ENCODE peak calls at places on chromosome 12, in five cellular contexts. Y is left ventricle myocardium inferior, K is right cardiac atrium, O is ovary, F is GM23338. T is an unnamed sample. For H3K4me1, the result is how much of the 10 kb centered on the place peaks cover.

GRCh38 chr12:131745706-131746105 is 34.8 kb downstream of the SFSWAP start:
- DNase-seq in Y (no peak), K (no peak), O (no peak), F (no peak), T (no peak)

GRCh38 chr12:39807043-39807442 is 187.4 kb upstream of the ABCD2 start:
- DNase-seq in Y (no peak), K (no peak), O (no peak), F (peak), T (peak)

GRCh38 chr12:2049604-2050540 is 2.9 kb upstream of the CACNA1C start:
- DNase-seq in Y (no peak), K (no peak), O (no peak), F (peak), T (peak)

GRCh38 chr12:30989754-30990153 is 63.2 kb downstream of the TSPAN11 start:
- DNase-seq in Y (peak), K (peak), O (no peak), F (peak), T (peak)

GRCh38 chr12:3236345-3237153 is 159.4 kb downstream of the TSPAN9 start:
- DNase-seq in Y (no peak), K (no peak), O (no peak), F (peak), T (peak)

GRCh38 chr12:49367381-49368239 is at the start of gene SPATS2:
- DNase-seq in Y (peak), K (peak), O (no peak), F (peak), T (peak)

GRCh38 chr12:131387281-131388163 is 323.4 kb upstream of the SFSWAP start:
- DNase-seq in Y (no peak), K (no peak), O (no peak), F (no peak), T (no peak)

GRCh38 chr12:128661216-128661550 is 162.6 kb downstream of the SLC15A4 start:
- DNase-seq in Y (no peak), K (no peak), O (no peak), F (no peak), T (no peak)

GRCh38 chr12:57229634-57230380 is at the start of gene SHMT2:
- DNase-seq in Y (peak), K (peak), O (peak), F (peak), T (peak)

GRCh38 chr12:89542912-89543592 is 17.2 kb upstream of the POC1B start:
- DNase-seq in Y (peak), K (peak), O (peak), F (peak), T (peak)

GRCh38 chr12:68259318-68259940 is 6.0 kb upstream of the IL22 start:
- DNase-seq in Y (no peak), K (no peak), O (no peak), F (no peak), T (no peak)

GRCh38 chr12:8996682-8997405 is 7.5 kb downstream of the KLRG1 start:
- DNase-seq in Y (no peak), K (no peak), O (no peak), F (no peak), T (no peak)

GRCh38 chr12:123061806-123062205 is 81.3 kb downstream of the ARL6IP4 start:
- DNase-seq in Y (no peak), K (no peak), O (no peak), F (no peak), T (no peak)

GRCh38 chr12:122990961-122991622 is 10.6 kb downstream of the ARL6IP4 start:
- DNase-seq in Y (no peak), K (no peak), O (no peak), F (no peak), T (no peak)

GRCh38 chr12:57128519-57129247 is 400 bp downstream of the LRP1 start:
- DNase-seq in Y (no peak), K (no peak), O (peak), F (peak), T (peak)

GRCh38 chr12:100128509-100128908 is 14.2 kb downstream of the BLTP3B start:
- DNase-seq in Y (peak), K (peak), O (no peak), F (peak), T (no peak)

GRCh38 chr12:104292872-104293794 is 10.4 kb upstream of the EID3 start:
- DNase-seq in Y (no peak), K (no peak), O (no peak), F (no peak), T (no peak)

GRCh38 chr12:63382930-63383329 is 231.9 kb upstream of the AVPR1A start:
- DNase-seq in Y (no peak), K (no peak), O (no peak), F (no peak), T (no peak)

GRCh38 chr12:127149226-127149964 is 1117.6 kb upstream of the TMEM132C start:
- DNase-seq in Y (no peak), K (no peak), O (no peak), F (no peak), T (no peak)

DNA sequence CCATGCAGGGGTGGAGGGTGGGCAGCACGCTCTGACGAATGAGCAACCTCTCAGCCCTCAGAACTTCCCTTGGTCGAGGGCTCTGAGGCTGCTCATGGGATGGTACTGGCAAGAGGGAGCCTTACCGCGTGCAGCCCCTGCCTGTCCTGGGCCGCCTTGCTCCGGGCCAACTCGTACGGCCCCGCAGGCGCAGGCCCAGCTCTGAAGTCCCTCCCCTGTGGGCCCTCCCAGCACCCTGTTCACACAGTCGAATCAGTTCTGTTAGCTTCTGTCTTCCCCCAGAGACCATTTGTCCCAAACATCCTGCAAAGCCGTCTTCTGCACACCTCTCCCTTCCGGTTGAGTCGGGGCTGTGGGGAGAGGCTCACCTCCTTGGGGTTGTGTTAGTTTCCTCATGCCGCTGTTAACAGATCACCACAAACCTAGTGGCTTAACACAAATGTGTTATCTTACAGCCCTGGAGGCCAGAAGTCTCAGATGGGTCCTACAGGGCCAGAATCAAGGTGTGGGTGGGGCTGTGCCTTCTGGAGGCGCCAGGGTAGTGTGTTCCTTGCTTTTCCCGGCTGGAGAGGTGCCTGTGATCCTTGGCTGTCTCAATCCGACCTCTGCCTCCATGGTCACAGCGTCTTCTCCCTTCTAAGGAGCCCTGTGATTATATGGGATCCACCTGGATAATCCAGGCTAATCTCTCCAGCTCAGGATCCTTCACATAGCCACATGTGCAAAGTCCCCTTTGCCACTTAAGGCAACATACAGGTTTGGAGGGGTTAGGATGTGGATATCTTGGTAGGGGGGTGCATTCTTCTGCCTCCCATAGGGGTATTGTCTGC is 901 bp upstream of the HVCN1 start:
- DNase-seq in Y (peak), K (peak), O (no peak), F (peak), T (no peak)
- H3K4me1 ChIP-seq in Y (under half), K (under half), O (under half), F (under half), T (under half)

GRCh38 chr12:96077081-96077480 is 41.7 kb upstream of the LTA4H start:
- DNase-seq in Y (no peak), K (no peak), O (no peak), F (peak), T (no peak)
- H3K4me1 ChIP-seq in Y (under half), K (under half), O (under half), F (under half), T (under half)

DNA sequence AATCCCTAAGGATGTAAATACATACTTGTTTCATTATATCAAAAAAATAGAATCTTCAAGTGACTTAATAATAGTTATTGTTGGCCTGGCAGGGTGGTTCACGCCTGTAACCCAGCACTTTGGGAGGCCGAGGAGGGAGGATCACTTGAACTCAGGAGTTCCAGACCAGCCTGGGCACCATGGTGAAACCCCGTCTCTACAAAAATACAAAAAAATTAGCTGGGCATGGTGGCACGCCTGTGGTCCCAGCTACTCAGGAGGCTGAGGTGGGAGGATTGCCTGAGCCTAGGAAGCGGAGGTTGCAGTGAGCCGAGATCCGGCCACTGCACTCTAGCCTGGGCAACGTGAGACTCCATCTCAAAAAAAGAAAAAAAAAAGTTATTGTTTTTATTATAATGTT is 1.7 kb downstream of the USP15 start:
- DNase-seq in Y (no peak), K (no peak), O (no peak), F (no peak), T (no peak)
- H3K4me1 ChIP-seq in Y (half or more), K (under half), O (under half), F (under half), T (under half)

DNA sequence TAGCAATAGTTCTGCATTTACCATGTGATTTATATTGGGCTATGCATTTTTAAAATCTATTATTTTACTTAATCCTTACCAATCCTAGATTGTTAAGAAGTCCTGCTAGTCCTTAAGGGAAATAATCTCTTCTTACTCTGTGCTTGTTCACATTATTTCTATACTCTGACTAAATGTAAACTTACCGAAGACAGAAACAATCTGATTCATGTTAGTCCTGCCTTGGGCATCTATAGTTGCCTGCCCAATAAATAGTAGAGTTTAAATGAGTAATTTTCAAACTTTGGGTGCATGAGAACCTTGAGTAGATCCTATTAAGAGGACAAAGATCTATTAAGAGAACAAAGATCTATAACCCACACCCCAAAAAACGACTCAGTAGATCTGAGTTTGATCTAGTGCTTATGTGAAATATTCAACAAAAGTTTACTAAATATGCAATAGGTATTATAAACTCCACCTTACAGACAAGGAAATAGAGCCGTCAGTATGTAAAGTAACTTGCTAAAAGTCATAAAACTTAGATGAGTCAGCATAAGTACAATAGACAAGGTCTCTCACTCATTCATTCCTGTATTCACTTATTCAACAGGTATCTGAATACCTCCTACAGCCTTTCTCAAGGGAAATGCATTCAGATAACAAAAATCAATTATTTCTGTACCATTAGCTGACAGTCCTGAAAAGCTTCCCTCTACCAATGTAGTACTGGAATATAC is 127.6 kb downstream of the PAWR start:
- DNase-seq in Y (no peak), K (no peak), O (no peak), F (no peak), T (no peak)
- H3K4me1 ChIP-seq in Y (under half), K (under half), O (under half), F (under half), T (under half)

GRCh38 chr12:53746592-53747491 is 4.9 kb downstream of the CISTR start:
- DNase-seq in Y (peak), K (peak), O (peak), F (peak), T (peak)

GRCh38 chr12:53744130-53744441 is 7.7 kb downstream of the CISTR start:
- DNase-seq in Y (no peak), K (no peak), O (no peak), F (no peak), T (no peak)

GRCh38 chr12:53743277-53744129 is 8.3 kb downstream of the CISTR start:
- DNase-seq in Y (no peak), K (peak), O (peak), F (peak), T (peak)

GRCh38 chr12:53748072-53748840 is 3.5 kb downstream of the CISTR start:
- DNase-seq in Y (no peak), K (no peak), O (no peak), F (peak), T (no peak)

GRCh38 chr12:53744730-53745129 is 7.0 kb downstream of the CISTR start:
- DNase-seq in Y (no peak), K (no peak), O (no peak), F (no peak), T (no peak)
- H3K4me1 ChIP-seq in Y (under half), K (under half), O (under half), F (under half), T (under half)

DNA sequence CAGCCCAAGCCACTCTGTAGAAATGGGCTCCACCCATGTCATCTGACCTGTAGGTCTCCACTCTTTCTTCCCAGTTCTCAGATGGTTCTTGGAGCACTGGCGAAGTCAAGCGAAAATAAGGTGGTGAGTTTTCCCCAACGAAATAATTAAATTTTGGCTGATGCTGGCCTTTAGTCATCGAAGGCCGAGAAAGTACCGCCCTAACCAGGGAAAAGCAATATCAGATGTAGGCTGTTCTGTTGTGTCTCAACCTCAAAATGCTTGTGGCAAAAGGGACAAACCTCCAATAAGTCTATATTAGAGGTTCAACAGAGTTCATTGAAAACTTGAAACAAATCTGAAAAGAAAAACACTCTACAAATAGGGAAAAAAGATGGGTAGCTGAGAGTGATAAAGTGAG is 48.6 kb upstream of the BCAT1 start:
- DNase-seq in Y (no peak), K (no peak), O (no peak), F (no peak), T (no peak)
- H3K4me1 ChIP-seq in Y (under half), K (under half), O (under half), F (under half), T (under half)

GRCh38 chr12:14281539-14281938 is 83.9 kb upstream of the ATF7IP start:
- DNase-seq in Y (no peak), K (no peak), O (no peak), F (no peak), T (no peak)
- H3K4me1 ChIP-seq in Y (under half), K (under half), O (under half), F (under half), T (under half)

DNA sequence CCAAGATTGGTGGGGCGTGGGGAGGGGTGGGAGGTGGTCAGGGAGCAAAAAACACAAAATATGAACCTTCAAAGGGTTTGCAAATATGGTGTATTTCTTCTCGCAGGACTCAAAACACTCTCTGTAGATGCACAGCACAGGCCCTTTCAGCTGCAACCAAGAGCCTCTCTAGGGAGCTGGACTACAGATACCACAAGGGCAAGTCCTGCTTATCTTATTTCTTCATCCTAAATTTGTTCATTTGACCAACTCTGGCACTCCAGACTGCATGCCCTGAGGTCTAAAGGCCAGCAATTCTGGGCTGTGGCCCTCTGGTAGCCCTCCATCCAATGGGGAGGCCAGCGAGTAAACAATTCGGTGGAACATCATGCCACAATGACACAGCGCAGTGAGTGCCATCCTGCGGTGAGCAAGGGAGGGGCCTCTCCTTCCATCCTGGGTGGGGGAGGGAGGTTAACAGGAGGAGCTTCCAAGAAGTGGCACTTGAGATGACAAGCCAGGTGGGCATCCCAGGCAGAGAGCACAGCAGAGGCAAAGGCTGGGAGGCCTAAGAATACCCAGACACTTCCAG is 616 bp upstream of the SELPLG start:
- DNase-seq in Y (no peak), K (no peak), O (no peak), F (no peak), T (no peak)
- H3K4me1 ChIP-seq in Y (under half), K (under half), O (under half), F (under half), T (under half)

DNA sequence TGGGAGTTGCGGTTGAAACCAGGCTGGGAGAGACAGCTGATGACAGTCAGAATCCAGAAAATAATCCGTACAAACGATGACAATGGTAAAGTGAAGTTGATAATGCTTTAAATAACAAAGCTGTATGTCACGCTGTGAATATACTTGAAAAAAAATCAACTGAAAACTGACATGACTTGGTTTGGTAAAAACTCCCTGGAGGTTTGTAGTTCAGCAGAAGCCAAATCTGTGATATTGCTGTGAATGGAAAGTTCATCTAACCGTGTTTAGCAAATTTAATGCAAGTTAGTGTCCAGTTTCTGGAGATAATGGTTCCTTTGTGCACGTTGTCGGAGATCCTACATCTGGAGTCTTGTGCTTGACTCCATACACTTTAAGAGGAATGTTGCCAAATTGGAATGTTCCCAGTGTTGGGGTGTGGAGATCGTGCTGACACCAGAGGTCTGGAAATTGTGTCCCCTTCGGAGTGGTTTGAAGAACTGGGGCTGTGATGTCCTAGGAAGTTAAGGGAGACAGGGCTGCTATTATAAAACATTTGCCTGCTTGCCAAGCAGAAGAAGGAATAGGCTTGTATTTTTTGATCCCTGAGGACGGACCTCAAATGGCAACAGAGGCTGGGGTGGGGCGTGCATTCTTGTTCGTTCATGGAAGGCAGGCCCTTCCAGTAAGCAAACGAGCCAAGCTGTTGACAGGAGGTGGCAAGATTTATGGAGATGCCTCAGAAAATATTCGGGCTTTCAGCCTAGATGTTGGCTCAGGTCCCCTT is 30.6 kb downstream of the PPFIBP1 start:
- DNase-seq in Y (peak), K (peak), O (peak), F (no peak), T (no peak)
- H3K4me1 ChIP-seq in Y (half or more), K (under half), O (under half), F (under half), T (under half)

GRCh38 chr12:6399884-6400670 is 16.1 kb downstream of the LTBR start:
- DNase-seq in Y (no peak), K (no peak), O (no peak), F (no peak), T (no peak)
- H3K4me1 ChIP-seq in Y (under half), K (under half), O (under half), F (under half), T (under half)

T was measured in NT2/D1.